ENCODE peak calls at places on chromosomes 6 and 20, in six cellular contexts. A is HepG2, G is GM23338, J is breast epithelium, N is neural progenitor cell, Q is ovary. Y is an unnamed sample.

GRCh38 chr6:33049323-33049722 is 24.1 kb downstream of the HLA-DPA1 start:
- DNase-seq in A (no peak), G (peak), J (no peak), N (peak), Q (no peak), Y (no peak)

GRCh38 chr6:1686117-1687098 is 76.7 kb downstream of the FOXC1 start:
- DNase-seq in A (no peak), G (peak), J (no peak), N (no peak), Q (no peak), Y (no peak)

GRCh38 chr6:77457720-77458349 is 5.5 kb downstream of the HTR1B start:
- DNase-seq in A (peak), G (peak), J (no peak), N (peak), Q (peak), Y (no peak)

GRCh38 chr20:25191051-25191450 is 4.5 kb upstream of the ENTPD6 start:
- DNase-seq in A (no peak), G (no peak), J (no peak), N (no peak), Q (peak), Y (no peak)

GRCh38 chr6:19929312-19929711 is 92.1 kb downstream of the ID4 start:
- DNase-seq in A (no peak), G (no peak), J (no peak), N (peak), Q (no peak), Y (no peak)

GRCh38 chr20:50594231-50594590 is 84.0 kb downstream of the PTPN1 start:
- DNase-seq in A (no peak), G (no peak), J (no peak), N (no peak), Q (no peak), Y (no peak)

GRCh38 chr6:74891358-74891811 is 314.5 kb downstream of the COL12A1 start:
- DNase-seq in A (no peak), G (no peak), J (no peak), N (no peak), Q (peak), Y (no peak)

GRCh38 chr6:36804549-36804948 is 34.7 kb downstream of the CPNE5 start:
- DNase-seq in A (no peak), G (no peak), J (no peak), N (no peak), Q (no peak), Y (no peak)

GRCh38 chr20:59318201-59318790 is 17.9 kb downstream of the EDN3 start:
- DNase-seq in A (no peak), G (no peak), J (no peak), N (no peak), Q (no peak), Y (no peak)

GRCh38 chr20:61835301-61835700 is 230.4 kb downstream of the TAF4 start:
- DNase-seq in A (no peak), G (no peak), J (no peak), N (no peak), Q (no peak), Y (no peak)

GRCh38 chr6:151948007-151948745 is 140.7 kb downstream of the ESR1 start:
- DNase-seq in A (no peak), G (no peak), J (no peak), N (no peak), Q (no peak), Y (no peak)

GRCh38 chr6:37103169-37104039 is 66.5 kb upstream of the PIM1 start:
- DNase-seq in A (peak), G (peak), J (peak), N (peak), Q (peak), Y (peak)

GRCh38 chr6:3328796-3329195 is 70.0 kb downstream of the PSMG4 start:
- DNase-seq in A (no peak), G (no peak), J (no peak), N (no peak), Q (no peak), Y (peak)

GRCh38 chr6:131258010-131258652 is 122.9 kb downstream of the AKAP7 start:
- DNase-seq in A (no peak), G (no peak), J (no peak), N (no peak), Q (no peak), Y (no peak)

GRCh38 chr6:131255434-131255833 is 120.2 kb downstream of the AKAP7 start:
- DNase-seq in A (no peak), G (no peak), J (no peak), N (no peak), Q (no peak), Y (no peak)

GRCh38 chr6:131257104-131257503 is 121.8 kb downstream of the AKAP7 start:
- DNase-seq in A (no peak), G (no peak), J (no peak), N (no peak), Q (no peak), Y (no peak)

GRCh38 chr6:131258816-131259476 is 123.7 kb downstream of the AKAP7 start:
- DNase-seq in A (no peak), G (no peak), J (no peak), N (peak), Q (no peak), Y (no peak)

DNA sequence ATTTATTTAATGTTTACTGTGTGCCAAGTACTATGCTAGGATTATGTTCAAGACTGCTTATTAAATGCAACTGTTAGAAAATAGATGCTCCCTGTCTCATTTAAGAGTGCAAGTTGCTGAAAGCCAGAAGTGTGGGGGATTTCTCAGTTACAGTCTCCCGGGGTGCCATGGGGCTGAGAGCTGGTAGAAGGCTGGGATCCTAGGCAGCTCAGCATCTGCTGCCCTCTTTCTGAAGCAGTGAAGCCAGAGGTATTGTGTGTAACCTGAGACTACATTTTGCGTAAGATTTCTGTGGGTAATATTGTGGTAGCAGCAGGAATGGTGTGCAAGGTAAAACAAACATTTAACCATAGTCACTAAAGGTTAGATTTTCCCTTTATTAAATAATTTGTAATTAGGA is 120.6 kb downstream of the AKAP7 start:
- DNase-seq in A (no peak), G (no peak), J (no peak), N (no peak), Q (no peak), Y (no peak)
- H3K27ac ChIP-seq in A (no peak), G (no peak), J (no peak), N (no peak), Q (no peak), Y (no peak)

GRCh38 chr20:46074006-46074405 is 15.8 kb downstream of the NCOA5 start:
- DNase-seq in A (no peak), G (peak), J (no peak), N (peak), Q (no peak), Y (no peak)
- H3K27ac ChIP-seq in A (no peak), G (peak), J (no peak), N (no peak), Q (no peak), Y (peak)

GRCh38 chr20:1813101-1813529 is 82.1 kb upstream of the SIRPA start:
- DNase-seq in A (peak), G (no peak), J (no peak), N (no peak), Q (peak), Y (no peak)
- H3K27ac ChIP-seq in A (no peak), G (no peak), J (peak), N (no peak), Q (no peak), Y (peak)

GRCh38 chr6:14555804-14556203 is 438.2 kb downstream of the CD83 start:
- DNase-seq in A (no peak), G (no peak), J (no peak), N (no peak), Q (no peak), Y (no peak)
- H3K27ac ChIP-seq in A (no peak), G (no peak), J (no peak), N (no peak), Q (no peak), Y (no peak)

DNA sequence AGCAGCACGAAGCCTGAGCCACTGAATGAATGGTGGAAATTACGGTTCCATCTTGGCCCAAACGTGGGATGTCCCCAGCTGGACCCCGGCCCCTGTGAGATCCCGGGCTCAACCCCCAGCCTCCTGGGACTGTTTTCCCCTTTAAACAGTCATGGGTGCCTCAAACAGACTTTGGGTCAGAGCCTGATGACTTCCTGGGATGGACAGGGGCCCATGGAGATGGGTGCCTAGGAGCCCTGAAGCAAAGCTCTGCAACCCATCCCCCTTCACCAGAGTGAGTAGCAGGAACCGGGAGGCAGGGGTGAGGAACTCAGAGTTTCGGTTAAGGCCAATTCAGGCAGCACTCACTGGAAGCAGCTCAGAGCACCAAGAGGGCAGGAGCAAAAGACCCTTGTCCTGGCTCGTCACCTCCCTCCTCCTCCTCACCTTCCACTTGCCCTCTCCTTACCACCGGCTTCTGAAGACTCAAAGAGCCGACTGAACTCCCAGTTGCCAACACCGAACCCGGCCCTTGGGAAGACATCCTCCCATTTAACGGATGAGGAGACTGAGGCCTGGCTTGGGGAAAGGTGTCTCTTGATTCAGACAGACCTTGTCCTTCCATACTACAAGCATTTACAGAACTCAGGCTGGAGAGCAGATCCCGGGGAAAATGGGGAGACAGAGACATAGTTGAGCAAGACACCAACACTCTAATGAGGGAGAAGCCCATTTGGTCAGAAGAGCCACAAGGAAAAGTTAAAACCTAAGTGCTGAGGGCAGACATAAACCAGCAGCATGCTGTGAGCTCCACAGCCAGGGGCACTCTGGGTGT is 14.9 kb upstream of the TLDC2 start:
- DNase-seq in A (no peak), G (no peak), J (no peak), N (no peak), Q (no peak), Y (no peak)
- H3K27ac ChIP-seq in A (peak), G (no peak), J (peak), N (no peak), Q (no peak), Y (peak)

GRCh38 chr20:44410583-44411019 is 55.1 kb downstream of the HNF4A start:
- DNase-seq in A (no peak), G (no peak), J (no peak), N (no peak), Q (no peak), Y (no peak)
- H3K27ac ChIP-seq in A (peak), G (no peak), J (no peak), N (no peak), Q (no peak), Y (no peak)

GRCh38 chr6:170209354-170210025 is 81.4 kb downstream of the DLL1 start:
- DNase-seq in A (no peak), G (no peak), J (no peak), N (no peak), Q (no peak), Y (no peak)
- H3K27ac ChIP-seq in A (no peak), G (no peak), J (no peak), N (no peak), Q (no peak), Y (no peak)

GRCh38 chr20:6703047-6703446 is 64.4 kb upstream of the BMP2 start:
- DNase-seq in A (no peak), G (no peak), J (no peak), N (no peak), Q (no peak), Y (no peak)
- H3K27ac ChIP-seq in A (no peak), G (no peak), J (no peak), N (no peak), Q (no peak), Y (no peak)

DNA sequence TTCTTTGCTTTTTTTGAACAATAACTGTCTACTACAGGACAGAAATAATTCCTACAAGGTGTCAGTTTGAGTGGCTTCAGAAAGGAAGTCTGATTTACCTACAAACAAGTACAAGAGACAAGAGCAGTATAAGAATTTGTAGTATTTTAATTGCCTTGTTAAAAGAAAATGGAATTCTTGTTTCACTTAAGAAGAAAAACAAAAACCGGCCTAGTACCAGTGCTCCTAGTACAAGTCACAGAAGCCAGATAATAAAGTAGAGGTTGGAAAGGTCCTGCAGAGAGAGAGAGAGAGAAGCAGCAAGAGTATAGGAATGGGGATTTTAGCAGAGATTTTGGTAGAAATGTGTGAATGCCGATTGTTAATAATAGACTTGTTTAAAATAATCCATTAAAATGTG is 6.4 kb downstream of the TAB2 start:
- DNase-seq in A (no peak), G (peak), J (no peak), N (peak), Q (no peak), Y (no peak)
- H3K27ac ChIP-seq in A (no peak), G (no peak), J (peak), N (no peak), Q (no peak), Y (no peak)

DNA sequence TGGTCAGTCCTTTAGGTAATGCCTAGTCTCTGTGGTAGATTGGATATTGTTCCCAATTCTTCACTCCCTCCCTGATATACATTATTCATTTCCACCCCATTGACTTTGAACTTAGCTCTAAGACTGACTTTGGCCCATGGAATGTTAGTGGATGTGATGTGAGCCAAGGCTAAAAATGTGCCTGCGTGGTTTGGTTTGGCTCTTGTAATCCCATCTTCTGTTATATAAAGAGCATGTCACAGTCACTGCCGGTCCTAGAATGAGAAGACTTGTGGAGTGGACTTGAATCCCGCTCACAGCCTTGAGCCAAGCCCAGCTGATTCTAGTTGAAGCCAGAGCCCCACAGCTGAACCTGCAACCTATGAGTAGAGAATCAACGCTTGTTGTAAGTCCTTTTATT is 23.6 kb upstream of the DNAAF9 start:
- DNase-seq in A (no peak), G (no peak), J (no peak), N (no peak), Q (no peak), Y (no peak)
- H3K27ac ChIP-seq in A (no peak), G (no peak), J (no peak), N (no peak), Q (no peak), Y (no peak)